ENCODE peak calls at places on chromosomes 7 and 10, in eight cellular contexts. K is GM12892, S is stomach, O is vagina, X is GM12891, V is HCT116, W is transverse colon, C is HL-60. B is an unnamed sample.
A peak's percentile ranks its signal among the peaks of the same experiment; 100 is the strongest.

GRCh38 chr10:69742928-69743602 is 58.6 kb upstream of the COL13A1 start:
- DNase-seq in K (no peak), W (peak; percentile 33), V (peak; percentile 18), X (no peak), O (no peak), S (no peak), C (no peak), B (no peak)

GRCh38 chr10:75403144-75404022 is 1.8 kb upstream of the ZNF503 start:
- DNase-seq in C (peak; percentile 38), W (peak; percentile 37), X (no peak), V (no peak), O (no peak), K (no peak), S (peak; percentile 63), B (peak; percentile 54)

GRCh38 chr10:112643600-112643999 is 196.6 kb downstream of the VTI1A start:
- DNase-seq in X (no peak), O (no peak), W (no peak), C (no peak), S (no peak), K (no peak), V (no peak), B (no peak)

GRCh38 chr10:68231106-68231901 is 609 bp downstream of the ATOH7 start:
- DNase-seq in W (peak; percentile 67), O (no peak), C (peak; percentile 37), X (peak; percentile 83), K (peak; percentile 75), S (peak; percentile 69), V (peak; percentile 45), B (peak; percentile 39)

GRCh38 chr7:142494021-142494420 is 236.2 kb upstream of the PRSS58 start:
- DNase-seq in O (no peak), C (no peak), X (no peak), V (no peak), S (no peak), K (no peak), W (no peak), B (no peak)

GRCh38 chr7:150665075-150665794 is 20.3 kb upstream of the GIMAP2 start:
- DNase-seq in K (no peak), V (no peak), O (no peak), C (no peak), X (no peak), W (no peak), S (no peak), B (no peak)

GRCh38 chr7:20964214-20964613 is 177.5 kb upstream of the SP8 start:
- DNase-seq in O (no peak), V (no peak), W (no peak), K (no peak), C (no peak), S (no peak), X (no peak), B (no peak)

GRCh38 chr10:98486421-98486820 is 39.7 kb upstream of the HPS1 start:
- DNase-seq in K (no peak), W (no peak), X (no peak), V (no peak), S (no peak), O (no peak), C (no peak), B (no peak)

GRCh38 chr10:83108565-83109333 is 1030.6 kb upstream of the GHITM start:
- DNase-seq in S (no peak), V (no peak), W (no peak), X (no peak), O (no peak), C (no peak), K (no peak), B (peak; percentile 8)

GRCh38 chr7:37410305-37411209 is 38.1 kb downstream of the ELMO1 start:
- DNase-seq in X (no peak), W (no peak), O (no peak), C (peak; percentile 25), S (no peak), K (no peak), V (no peak), B (no peak)

GRCh38 chr7:143492043-143492471 is 14.4 kb downstream of the TAS2R41 start:
- DNase-seq in S (no peak), K (no peak), W (no peak), X (no peak), V (peak; percentile 27), C (no peak), O (no peak), B (no peak)

GRCh38 chr7:106234425-106234824 is 50.4 kb downstream of the NAMPT start:
- DNase-seq in W (no peak), X (no peak), V (no peak), S (no peak), K (no peak), C (no peak), O (no peak), B (no peak)

GRCh38 chr10:22986771-22987542 is 59.1 kb downstream of the ARMC3 start:
- DNase-seq in V (peak; percentile 21), X (no peak), C (no peak), K (no peak), O (no peak), W (no peak), S (no peak), B (no peak)

GRCh38 chr10:29022513-29022912 is 266.4 kb upstream of the LYZL1 start:
- DNase-seq in O (no peak), S (no peak), X (no peak), V (no peak), W (no peak), K (no peak), C (no peak), B (no peak)

DNA sequence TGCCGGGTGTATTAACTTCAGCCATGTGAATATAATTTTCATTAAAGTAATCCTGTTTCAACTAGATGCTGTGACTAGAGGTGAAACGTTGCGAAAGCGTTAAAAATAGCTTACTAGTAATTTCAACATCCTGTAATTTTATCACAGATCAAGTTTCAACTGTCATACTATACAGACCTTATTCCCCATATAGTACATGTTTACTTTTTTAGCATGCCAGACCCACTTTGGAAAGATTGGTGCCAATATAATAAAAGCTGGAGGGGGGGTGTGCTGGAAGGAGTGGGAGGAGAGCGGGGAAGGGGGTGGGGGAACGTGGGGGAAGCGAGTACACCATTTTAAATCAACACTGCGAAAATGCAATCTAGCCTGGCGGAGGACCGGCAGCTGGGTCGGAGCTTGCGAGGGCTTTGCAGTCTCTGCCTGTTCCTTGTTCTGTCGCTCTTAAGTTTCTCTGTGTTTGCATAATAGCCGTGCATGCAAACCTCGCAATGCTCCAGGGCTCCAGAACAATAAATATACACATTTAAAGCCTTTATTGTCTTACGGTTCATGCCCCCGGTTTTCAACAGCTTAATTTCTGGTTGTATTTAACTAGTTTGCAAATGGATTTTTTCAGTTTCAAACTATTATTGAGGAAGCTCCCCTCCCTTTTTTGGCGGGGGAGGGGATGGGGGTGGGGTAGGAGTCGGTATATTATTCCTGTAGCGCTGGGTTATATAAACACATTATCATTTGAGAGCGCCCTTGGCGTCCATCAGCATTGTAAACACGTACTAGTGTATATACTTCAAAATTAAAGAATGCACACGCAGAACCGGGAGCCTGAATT is 1.3 kb upstream of the ARID5B start:
- DNase-seq in W (peak; percentile 85), V (no peak), C (peak; percentile 63), O (no peak), S (peak; percentile 66), K (peak; percentile 33), X (no peak), B (peak; percentile 79)
- TF ChIP-seq POLR2AphosphoS5 in W (peak; percentile 74), V (peak; percentile 39), C (no peak), O (peak; percentile 22), S (peak; percentile 41), K (peak; percentile 68), X (peak; percentile 46), B (peak; percentile 23)

DNA sequence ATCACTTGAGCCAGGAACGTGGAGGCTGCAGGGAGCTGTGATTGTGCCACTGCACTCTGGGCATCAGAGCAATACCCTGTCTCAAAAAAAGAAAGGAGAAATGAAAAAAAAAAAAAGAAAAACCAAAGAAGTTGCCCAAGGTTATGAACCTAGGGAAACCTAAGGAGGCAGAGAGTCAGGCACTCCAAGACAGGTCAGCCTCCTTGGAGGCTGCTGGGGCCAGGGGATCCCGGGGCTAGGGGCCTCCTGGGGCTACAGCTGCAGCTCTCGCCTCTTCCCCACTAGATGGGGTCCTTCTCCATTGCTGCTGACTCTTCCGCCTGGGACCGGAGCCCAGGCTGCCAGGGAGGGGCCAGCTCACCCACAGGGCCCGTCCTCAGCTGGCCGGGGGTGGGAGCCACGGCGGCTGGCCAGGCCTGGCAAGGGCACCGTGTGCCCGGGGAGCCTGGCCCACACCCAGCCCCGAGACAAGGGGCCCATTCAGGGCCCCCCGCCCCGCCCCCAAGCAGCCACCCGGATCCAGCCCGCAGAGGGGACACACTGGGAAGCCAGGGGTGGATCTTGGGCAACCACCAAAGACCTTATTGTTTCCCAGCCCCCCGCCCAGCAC is 1.7 kb upstream of the SPACDR start:
- DNase-seq in S (peak; percentile 87), X (no peak), W (peak; percentile 69), O (no peak), K (no peak), C (no peak), V (no peak), B (peak; percentile 84)
- TF ChIP-seq POLR2AphosphoS5 in S (peak; percentile 86), X (no peak), W (peak; percentile 48), O (peak; percentile 33), K (no peak), C (no peak), V (no peak), B (peak; percentile 49)

DNA sequence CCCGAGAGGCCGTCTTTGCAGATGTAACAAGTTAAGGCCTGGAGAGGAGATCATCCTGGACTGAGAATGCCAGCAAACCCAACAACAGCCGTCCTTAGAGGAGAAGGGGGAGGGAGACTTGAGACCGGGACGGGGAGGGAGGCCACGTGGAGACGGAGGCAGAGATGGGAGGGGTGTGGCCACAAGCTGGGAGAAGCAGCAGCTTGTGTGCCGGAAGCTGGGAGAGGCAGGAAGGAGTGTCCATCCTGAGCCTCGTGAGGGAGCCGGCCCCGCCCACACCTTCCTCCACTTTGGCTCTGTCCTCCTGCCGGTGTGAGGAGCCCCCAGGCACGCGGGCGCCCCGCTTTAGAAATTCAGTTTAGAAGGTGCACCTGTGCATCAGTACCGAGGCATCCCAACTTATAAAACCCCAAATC is 95.7 kb downstream of the DNAJB6 start:
- DNase-seq in W (peak; percentile 28), K (no peak), X (no peak), V (peak; percentile 46), C (peak; percentile 23), S (peak; percentile 24), O (no peak), B (peak; percentile 22)
- TF ChIP-seq POLR2AphosphoS5 in W (no peak), K (no peak), X (no peak), V (no peak), C (no peak), S (no peak), O (no peak), B (no peak)

GRCh38 chr10:19815478-19816419 is 483 bp upstream of the PLXDC2 start:
- DNase-seq in K (no peak), V (no peak), C (no peak), W (peak; percentile 78), S (peak; percentile 35), O (peak; percentile 94), X (no peak), B (peak; percentile 91)
- TF ChIP-seq POLR2AphosphoS5 in K (no peak), V (no peak), C (no peak), W (peak; percentile 64), S (peak; percentile 30), O (peak; percentile 73), X (no peak), B (peak; percentile 62)